ENCODE peak calls at places on chromosomes 12 and 14, in six cellular contexts. One of them, this sample, is unnamed.

GRCh38 chr12:128672428-128672827 is 151.3 kb downstream of the SLC15A4 start:
- DNase-seq in activated T-helper 1 cell treated with anti-CD3 and anti-CD28 coated beads, Interleukin-12 subunit alpha, Interleukin-12 subunit beta, Interleukin-2, Interleukin-4 antibody, amounts not matched to agents 30 ng/mL and 10 ng/mL and 1 ng/mL, durations not matched to agents 14 hours and 24 hours and 36 hours: no peak
- DNase-seq in non-pigmented ciliary epithelial cell: no peak
- DNase-seq in NCI-H2081: no peak
- DNase-seq in activated CD4-positive, alpha-beta T cell treated with anti-CD3 and anti-CD28 coated beads, Interleukin-2, amount 50 U/mL, for 24 hours: no peak
- DNase-seq in HT1080: no peak
- DNase-seq in this sample: no peak

GRCh38 chr14:51521764-51522163 is 129.9 kb upstream of the FRMD6 start:
- DNase-seq in HT1080: peak; percentile 14
- DNase-seq in non-pigmented ciliary epithelial cell: no peak
- DNase-seq in NCI-H2081: no peak
- DNase-seq in activated T-helper 1 cell treated with anti-CD3 and anti-CD28 coated beads, Interleukin-12 subunit alpha, Interleukin-12 subunit beta, Interleukin-2, Interleukin-4 antibody, amounts not matched to agents 30 ng/mL and 10 ng/mL and 1 ng/mL, durations not matched to agents 14 hours and 24 hours and 36 hours: no peak
- DNase-seq in activated CD4-positive, alpha-beta T cell treated with anti-CD3 and anti-CD28 coated beads, Interleukin-2, amount 50 U/mL, for 24 hours: no peak
- DNase-seq in this sample: no peak

GRCh38 chr14:101929096-101929495 is 35.3 kb upstream of the DYNC1H1 start:
- DNase-seq in activated CD4-positive, alpha-beta T cell treated with anti-CD3 and anti-CD28 coated beads, Interleukin-2, amount 50 U/mL, for 24 hours: no peak
- DNase-seq in activated T-helper 1 cell treated with anti-CD3 and anti-CD28 coated beads, Interleukin-12 subunit alpha, Interleukin-12 subunit beta, Interleukin-2, Interleukin-4 antibody, amounts not matched to agents 30 ng/mL and 10 ng/mL and 1 ng/mL, durations not matched to agents 14 hours and 24 hours and 36 hours: no peak
- DNase-seq in non-pigmented ciliary epithelial cell: no peak
- DNase-seq in HT1080: no peak
- DNase-seq in NCI-H2081: no peak
- DNase-seq in this sample: no peak

GRCh38 chr12:127373572-127373971 is 893.4 kb upstream of the TMEM132C start:
- DNase-seq in activated T-helper 1 cell treated with anti-CD3 and anti-CD28 coated beads, Interleukin-12 subunit alpha, Interleukin-12 subunit beta, Interleukin-2, Interleukin-4 antibody, amounts not matched to agents 30 ng/mL and 10 ng/mL and 1 ng/mL, durations not matched to agents 14 hours and 24 hours and 36 hours: no peak
- DNase-seq in NCI-H2081: no peak
- DNase-seq in activated CD4-positive, alpha-beta T cell treated with anti-CD3 and anti-CD28 coated beads, Interleukin-2, amount 50 U/mL, for 24 hours: no peak
- DNase-seq in HT1080: no peak
- DNase-seq in non-pigmented ciliary epithelial cell: no peak
- DNase-seq in this sample: no peak

GRCh38 chr14:50544911-50545310 is 12.5 kb upstream of the MAP4K5 start:
- DNase-seq in activated T-helper 1 cell treated with anti-CD3 and anti-CD28 coated beads, Interleukin-12 subunit alpha, Interleukin-12 subunit beta, Interleukin-2, Interleukin-4 antibody, amounts not matched to agents 30 ng/mL and 10 ng/mL and 1 ng/mL, durations not matched to agents 14 hours and 24 hours and 36 hours: no peak
- DNase-seq in NCI-H2081: no peak
- DNase-seq in HT1080: no peak
- DNase-seq in activated CD4-positive, alpha-beta T cell treated with anti-CD3 and anti-CD28 coated beads, Interleukin-2, amount 50 U/mL, for 24 hours: no peak
- DNase-seq in non-pigmented ciliary epithelial cell: no peak
- DNase-seq in this sample: no peak

GRCh38 chr12:50923361-50924130 is 28.8 kb upstream of the HIGD1C start:
- DNase-seq in activated CD4-positive, alpha-beta T cell treated with anti-CD3 and anti-CD28 coated beads, Interleukin-2, amount 50 U/mL, for 24 hours: no peak
- DNase-seq in NCI-H2081: peak; percentile 22
- DNase-seq in HT1080: no peak
- DNase-seq in non-pigmented ciliary epithelial cell: no peak
- DNase-seq in activated T-helper 1 cell treated with anti-CD3 and anti-CD28 coated beads, Interleukin-12 subunit alpha, Interleukin-12 subunit beta, Interleukin-2, Interleukin-4 antibody, amounts not matched to agents 30 ng/mL and 10 ng/mL and 1 ng/mL, durations not matched to agents 14 hours and 24 hours and 36 hours: no peak
- DNase-seq in this sample: no peak

GRCh38 chr12:121366063-121366459 is 13.8 kb upstream of the ANAPC5 start:
- DNase-seq in activated CD4-positive, alpha-beta T cell treated with anti-CD3 and anti-CD28 coated beads, Interleukin-2, amount 50 U/mL, for 24 hours: no peak
- DNase-seq in non-pigmented ciliary epithelial cell: no peak
- DNase-seq in activated T-helper 1 cell treated with anti-CD3 and anti-CD28 coated beads, Interleukin-12 subunit alpha, Interleukin-12 subunit beta, Interleukin-2, Interleukin-4 antibody, amounts not matched to agents 30 ng/mL and 10 ng/mL and 1 ng/mL, durations not matched to agents 14 hours and 24 hours and 36 hours: no peak
- DNase-seq in NCI-H2081: no peak
- DNase-seq in HT1080: no peak
- DNase-seq in this sample: no peak

GRCh38 chr14:54772451-54772881 is 130.2 kb downstream of the GCH1 start:
- DNase-seq in activated T-helper 1 cell treated with anti-CD3 and anti-CD28 coated beads, Interleukin-12 subunit alpha, Interleukin-12 subunit beta, Interleukin-2, Interleukin-4 antibody, amounts not matched to agents 30 ng/mL and 10 ng/mL and 1 ng/mL, durations not matched to agents 14 hours and 24 hours and 36 hours: no peak
- DNase-seq in NCI-H2081: no peak
- DNase-seq in non-pigmented ciliary epithelial cell: no peak
- DNase-seq in activated CD4-positive, alpha-beta T cell treated with anti-CD3 and anti-CD28 coated beads, Interleukin-2, amount 50 U/mL, for 24 hours: no peak
- DNase-seq in HT1080: peak; percentile 8
- DNase-seq in this sample: no peak

GRCh38 chr14:72774894-72775620 is 118.8 kb downstream of the DPF3 start:
- DNase-seq in activated CD4-positive, alpha-beta T cell treated with anti-CD3 and anti-CD28 coated beads, Interleukin-2, amount 50 U/mL, for 24 hours: no peak
- DNase-seq in NCI-H2081: no peak
- DNase-seq in non-pigmented ciliary epithelial cell: no peak
- DNase-seq in activated T-helper 1 cell treated with anti-CD3 and anti-CD28 coated beads, Interleukin-12 subunit alpha, Interleukin-12 subunit beta, Interleukin-2, Interleukin-4 antibody, amounts not matched to agents 30 ng/mL and 10 ng/mL and 1 ng/mL, durations not matched to agents 14 hours and 24 hours and 36 hours: no peak
- DNase-seq in HT1080: no peak
- DNase-seq in this sample: no peak

GRCh38 chr12:74689071-74689655 is 151.5 kb downstream of the ATXN7L3B start:
- DNase-seq in non-pigmented ciliary epithelial cell: peak; percentile 27
- DNase-seq in activated CD4-positive, alpha-beta T cell treated with anti-CD3 and anti-CD28 coated beads, Interleukin-2, amount 50 U/mL, for 24 hours: no peak
- DNase-seq in HT1080: peak; percentile 54
- DNase-seq in NCI-H2081: peak; percentile 52
- DNase-seq in activated T-helper 1 cell treated with anti-CD3 and anti-CD28 coated beads, Interleukin-12 subunit alpha, Interleukin-12 subunit beta, Interleukin-2, Interleukin-4 antibody, amounts not matched to agents 30 ng/mL and 10 ng/mL and 1 ng/mL, durations not matched to agents 14 hours and 24 hours and 36 hours: no peak
- DNase-seq in this sample: peak; percentile 67

GRCh38 chr12:304815-305214 is 42.2 kb upstream of the SLC6A13 start:
- DNase-seq in HT1080: no peak
- DNase-seq in NCI-H2081: peak; percentile 12
- DNase-seq in non-pigmented ciliary epithelial cell: no peak
- DNase-seq in activated CD4-positive, alpha-beta T cell treated with anti-CD3 and anti-CD28 coated beads, Interleukin-2, amount 50 U/mL, for 24 hours: no peak
- DNase-seq in activated T-helper 1 cell treated with anti-CD3 and anti-CD28 coated beads, Interleukin-12 subunit alpha, Interleukin-12 subunit beta, Interleukin-2, Interleukin-4 antibody, amounts not matched to agents 30 ng/mL and 10 ng/mL and 1 ng/mL, durations not matched to agents 14 hours and 24 hours and 36 hours: no peak
- DNase-seq in this sample: no peak

GRCh38 chr12:80756875-80757274 is 40.2 kb downstream of the MYF5 start:
- DNase-seq in activated CD4-positive, alpha-beta T cell treated with anti-CD3 and anti-CD28 coated beads, Interleukin-2, amount 50 U/mL, for 24 hours: no peak
- DNase-seq in non-pigmented ciliary epithelial cell: peak; percentile 17
- DNase-seq in HT1080: no peak
- DNase-seq in activated T-helper 1 cell treated with anti-CD3 and anti-CD28 coated beads, Interleukin-12 subunit alpha, Interleukin-12 subunit beta, Interleukin-2, Interleukin-4 antibody, amounts not matched to agents 30 ng/mL and 10 ng/mL and 1 ng/mL, durations not matched to agents 14 hours and 24 hours and 36 hours: no peak
- DNase-seq in NCI-H2081: no peak
- DNase-seq in this sample: no peak

GRCh38 chr14:30243805-30244204 is 315.2 kb upstream of the G2E3 start:
- DNase-seq in non-pigmented ciliary epithelial cell: peak; percentile 44
- DNase-seq in activated CD4-positive, alpha-beta T cell treated with anti-CD3 and anti-CD28 coated beads, Interleukin-2, amount 50 U/mL, for 24 hours: no peak
- DNase-seq in HT1080: peak; percentile 81
- DNase-seq in NCI-H2081: no peak
- DNase-seq in activated T-helper 1 cell treated with anti-CD3 and anti-CD28 coated beads, Interleukin-12 subunit alpha, Interleukin-12 subunit beta, Interleukin-2, Interleukin-4 antibody, amounts not matched to agents 30 ng/mL and 10 ng/mL and 1 ng/mL, durations not matched to agents 14 hours and 24 hours and 36 hours: no peak
- DNase-seq in this sample: no peak

GRCh38 chr12:121464331-121464730 is 64.4 kb downstream of the RNF34 start:
- DNase-seq in NCI-H2081: no peak
- DNase-seq in activated T-helper 1 cell treated with anti-CD3 and anti-CD28 coated beads, Interleukin-12 subunit alpha, Interleukin-12 subunit beta, Interleukin-2, Interleukin-4 antibody, amounts not matched to agents 30 ng/mL and 10 ng/mL and 1 ng/mL, durations not matched to agents 14 hours and 24 hours and 36 hours: no peak
- DNase-seq in non-pigmented ciliary epithelial cell: no peak
- DNase-seq in activated CD4-positive, alpha-beta T cell treated with anti-CD3 and anti-CD28 coated beads, Interleukin-2, amount 50 U/mL, for 24 hours: no peak
- DNase-seq in HT1080: no peak
- DNase-seq in this sample: no peak

GRCh38 chr14:79855789-79856188 is 355.5 kb downstream of the DIO2 start:
- DNase-seq in non-pigmented ciliary epithelial cell: no peak
- DNase-seq in activated T-helper 1 cell treated with anti-CD3 and anti-CD28 coated beads, Interleukin-12 subunit alpha, Interleukin-12 subunit beta, Interleukin-2, Interleukin-4 antibody, amounts not matched to agents 30 ng/mL and 10 ng/mL and 1 ng/mL, durations not matched to agents 14 hours and 24 hours and 36 hours: no peak
- DNase-seq in HT1080: no peak
- DNase-seq in NCI-H2081: no peak
- DNase-seq in activated CD4-positive, alpha-beta T cell treated with anti-CD3 and anti-CD28 coated beads, Interleukin-2, amount 50 U/mL, for 24 hours: no peak
- DNase-seq in this sample: no peak

GRCh38 chr12:43937947-43938346 is 102.1 kb downstream of the TMEM117 start:
- DNase-seq in HT1080: peak; percentile 8
- DNase-seq in NCI-H2081: peak; percentile 2
- DNase-seq in activated T-helper 1 cell treated with anti-CD3 and anti-CD28 coated beads, Interleukin-12 subunit alpha, Interleukin-12 subunit beta, Interleukin-2, Interleukin-4 antibody, amounts not matched to agents 30 ng/mL and 10 ng/mL and 1 ng/mL, durations not matched to agents 14 hours and 24 hours and 36 hours: no peak
- DNase-seq in non-pigmented ciliary epithelial cell: no peak
- DNase-seq in activated CD4-positive, alpha-beta T cell treated with anti-CD3 and anti-CD28 coated beads, Interleukin-2, amount 50 U/mL, for 24 hours: no peak
- DNase-seq in this sample: peak; percentile 98